ENCODE peak calls at places on chromosome 3, in nine cellular contexts. O is HCT116, T is sigmoid colon, H is spleen, X is prostate gland, L is transverse colon, B is breast epithelium, R is stomach, M is Panc1. F is an unnamed sample.

GRCh38 chr3:141271279-141272033 is 39.8 kb downstream of the PXYLP1 start:
- DNase-seq in O (no peak), T (no peak), H (no peak), X (peak; percentile 23), L (no peak), B (no peak), R (no peak), M (no peak), F (no peak)

GRCh38 chr3:178795349-178795748 is 259.1 kb downstream of the KCNMB2 start:
- DNase-seq in O (no peak), T (no peak), H (no peak), X (no peak), L (no peak), B (no peak), R (no peak), M (no peak), F (peak; percentile 52)

GRCh38 chr3:107994954-107995715 is 95.7 kb downstream of the CD47 start:
- DNase-seq in O (no peak), T (no peak), H (no peak), X (no peak), L (no peak), B (no peak), R (no peak), M (no peak), F (no peak)

GRCh38 chr3:9439331-9439730 is 41.9 kb downstream of the SETD5 start:
- DNase-seq in O (no peak), T (no peak), H (no peak), X (no peak), L (no peak), B (no peak), R (no peak), M (no peak), F (no peak)

GRCh38 chr3:18789734-18790133 is 358.6 kb upstream of the KCNH8 start:
- DNase-seq in O (no peak), T (no peak), H (no peak), X (no peak), L (no peak), B (no peak), R (no peak), M (no peak), F (no peak)

GRCh38 chr3:13348671-13349396 is 71.3 kb downstream of the NUP210 start:
- DNase-seq in O (no peak), T (no peak), H (no peak), X (no peak), L (no peak), B (no peak), R (no peak), M (no peak), F (peak; percentile 51)

GRCh38 chr3:186141776-186142175 is 32.9 kb upstream of the ETV5 start:
- DNase-seq in O (no peak), T (no peak), H (no peak), X (no peak), L (no peak), B (no peak), R (no peak), M (no peak), F (no peak)

GRCh38 chr3:119085070-119085439 is 50.4 kb upstream of the IGSF11 start:
- DNase-seq in O (peak; percentile 3), T (no peak), H (no peak), X (no peak), L (no peak), B (no peak), R (no peak), M (no peak), F (peak; percentile 49)

GRCh38 chr3:105166893-105167292 is 199.8 kb upstream of the ALCAM start:
- DNase-seq in O (no peak), T (no peak), H (no peak), X (no peak), L (no peak), B (no peak), R (no peak), M (no peak), F (no peak)

GRCh38 chr3:89533320-89533719 is 425.9 kb downstream of the EPHA3 start:
- DNase-seq in O (no peak), T (no peak), H (no peak), X (no peak), L (no peak), B (no peak), R (no peak), M (no peak), F (no peak)

GRCh38 chr3:55567121-55567520 is 80.0 kb upstream of the WNT5A start:
- DNase-seq in O (no peak), T (no peak), H (no peak), X (no peak), L (no peak), B (no peak), R (no peak), M (no peak), F (no peak)

GRCh38 chr3:122803977-122804376 is 9.1 kb downstream of the SLC49A4 start:
- DNase-seq in O (no peak), T (no peak), H (no peak), X (no peak), L (no peak), B (no peak), R (no peak), M (no peak), F (no peak)

GRCh38 chr3:10721101-10721500 is 94.9 kb upstream of the SLC6A11 start:
- DNase-seq in O (no peak), T (peak; percentile 20), H (no peak), X (no peak), L (no peak), B (no peak), R (no peak), M (no peak), F (no peak)

GRCh38 chr3:16053794-16054193 is 120.7 kb upstream of the GALNT15 start:
- DNase-seq in O (no peak), T (no peak), H (no peak), X (no peak), L (no peak), B (no peak), R (no peak), M (no peak), F (no peak)

GRCh38 chr3:196793224-196793623 is 53.6 kb downstream of the PAK2 start:
- DNase-seq in O (peak; percentile 29), T (no peak), H (no peak), X (peak; percentile 25), L (no peak), B (no peak), R (no peak), M (peak; percentile 73), F (peak; percentile 24)

GRCh38 chr3:196792771-196793170 is 53.1 kb downstream of the PAK2 start:
- DNase-seq in O (no peak), T (no peak), H (no peak), X (peak; percentile 68), L (no peak), B (no peak), R (no peak), M (no peak), F (no peak)

GRCh38 chr3:196788509-196788908 is 48.9 kb downstream of the PAK2 start:
- DNase-seq in O (no peak), T (no peak), H (no peak), X (no peak), L (no peak), B (no peak), R (no peak), M (no peak), F (peak; percentile 18)

GRCh38 chr3:196789773-196790419 is 50.2 kb downstream of the PAK2 start:
- DNase-seq in O (no peak), T (no peak), H (no peak), X (no peak), L (no peak), B (no peak), R (no peak), M (no peak), F (no peak)

DNA sequence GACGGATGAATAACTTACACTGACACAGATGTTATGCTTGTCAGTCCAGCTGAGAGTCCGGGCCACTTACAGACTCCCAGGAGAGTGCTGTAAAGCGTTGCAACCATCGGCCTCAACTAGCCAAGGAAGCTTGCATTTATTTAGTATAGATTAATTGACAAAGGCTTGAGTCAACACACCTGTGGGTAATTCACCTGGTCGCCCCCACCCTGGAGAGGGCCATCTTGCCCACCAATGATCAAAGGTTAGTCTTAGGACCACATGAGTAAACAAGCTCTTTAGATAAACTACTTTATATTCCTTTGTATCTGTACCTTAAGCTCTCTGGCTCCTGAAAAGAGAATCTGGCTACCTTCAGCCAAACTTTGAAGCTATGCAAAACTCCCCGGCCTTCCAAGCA is 51.0 kb downstream of the PAK2 start:
- DNase-seq in O (no peak), T (no peak), H (no peak), X (no peak), L (no peak), B (no peak), R (no peak), M (no peak), F (no peak)
- H3K4me3 ChIP-seq in O (no peak overlapping the region), T (no peak overlapping the region), H (no peak overlapping the region), X (no peak overlapping the region), L (no peak overlapping the region), B (no peak overlapping the region), R (no peak overlapping the region), M (no peak overlapping the region), F (no peak overlapping the region)

GRCh38 chr3:48507256-48508061 is 3.5 kb upstream of the SHISA5 start:
- DNase-seq in O (peak; percentile 87), T (no peak), H (peak; percentile 91), X (peak; percentile 84), L (peak; percentile 67), B (peak; percentile 73), R (peak; percentile 76), M (peak; percentile 24), F (peak; percentile 92)
- TF ChIP-seq POLR2AphosphoS5 in O (peak; percentile 40), T (no peak), H (no peak), X (peak; percentile 83), L (no peak), B (no peak), R (peak; percentile 42), M (no peak), F (no peak)

DNA sequence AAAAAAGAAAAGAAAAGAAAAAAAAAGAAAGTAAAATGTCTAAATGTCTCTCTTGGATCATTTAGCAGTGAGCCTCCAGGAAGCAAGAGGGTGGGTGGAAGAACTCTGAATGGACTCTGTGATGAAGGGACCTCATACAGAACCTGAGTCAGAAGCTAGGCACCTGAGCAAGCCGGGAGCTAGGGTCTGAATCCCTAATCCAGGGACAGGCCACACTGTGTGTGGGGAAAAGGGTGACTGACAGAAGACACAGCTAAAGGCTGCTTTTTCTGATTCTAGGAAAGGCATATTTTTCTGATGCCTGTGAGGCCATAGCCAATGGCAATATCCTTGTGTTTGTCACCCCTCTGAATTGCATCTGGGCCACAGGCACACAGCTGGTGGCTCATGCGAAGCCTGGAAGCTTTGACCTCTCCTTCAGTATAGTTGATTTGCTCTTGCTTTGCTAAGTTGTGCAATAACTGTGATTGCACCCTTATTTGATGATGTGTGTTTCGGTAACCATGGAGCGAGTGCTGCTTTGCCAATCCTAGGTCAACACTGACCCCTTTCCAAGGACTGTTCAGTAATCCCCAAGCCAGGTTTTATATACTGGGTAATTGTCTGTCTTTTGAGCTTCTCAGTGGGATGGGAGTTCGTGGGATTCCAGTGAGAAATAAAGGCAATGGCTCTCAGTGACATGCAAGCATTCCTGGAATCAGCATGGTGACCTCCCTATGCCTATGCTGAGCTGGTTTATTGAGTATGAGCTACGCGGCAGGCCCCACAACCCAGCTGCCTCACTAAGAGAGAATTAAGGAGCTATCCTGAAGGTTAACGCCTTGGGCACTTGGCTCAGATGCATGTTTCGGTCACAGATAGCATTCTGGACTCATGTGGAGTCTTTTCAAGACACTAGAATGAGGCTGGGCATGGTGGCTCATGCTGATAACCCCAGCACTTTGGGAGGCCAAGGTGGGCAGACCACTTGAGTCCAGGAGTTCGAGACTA is 49.0 kb upstream of the OSBPL11 start:
- DNase-seq in O (no peak), T (peak; percentile 79), H (no peak), X (no peak), L (peak; percentile 39), B (no peak), R (no peak), M (no peak), F (no peak)
- H3K4me1 ChIP-seq in O (peaks cover 9% of the 10 kb centered on the region), T (no peaks in the 10 kb centered on the region), H (no peaks in the 10 kb centered on the region), X (no peaks in the 10 kb centered on the region), L (peaks cover 26% of the 10 kb centered on the region), B (no peaks in the 10 kb centered on the region), R (no peaks in the 10 kb centered on the region), M (no peaks in the 10 kb centered on the region), F (no peaks in the 10 kb centered on the region)

GRCh38 chr3:115623414-115623868 is at the start of gene GAP43:
- DNase-seq in O (no peak), T (peak; percentile 62), H (no peak), X (no peak), L (no peak), B (no peak), R (no peak), M (no peak), F (peak; percentile 85)
- H3K4me3 ChIP-seq in O (no peak within 1 kb of the TSS), T (peak within 1 kb of the TSS; percentile 13), H (no peak within 1 kb of the TSS), X (no peak within 1 kb of the TSS), L (no peak within 1 kb of the TSS), B (peak within 1 kb of the TSS; percentile 27), R (peak within 1 kb of the TSS; percentile 27), M (peak within 1 kb of the TSS; percentile 7), F (peak within 1 kb of the TSS; percentile 72)

F was measured in GM23338.